ENCODE peak calls at places on chromosomes 12 and 14, in five cellular contexts. C is kidney tubule cell; N is SK-N-DZ; K is activated CD4-positive, alpha-beta T cell treated with anti-CD3 and anti-CD28 coated beads for 24 hours; H is stimulated activated CD4-positive, alpha-beta T cell treated with anti-CD3 and anti-CD28 coated beads, Interleukin-1b, Interleukin-23, amount 100 ng/mL, for 24 hours. E is an unnamed sample.

GRCh38 chr14:29925106-29925722 is 2.4 kb downstream of the PRKD1 start:
- DNase-seq in C (peak), N (no peak), H (no peak), K (no peak), E (peak)

GRCh38 chr12:98418357-98419075 is 96.9 kb upstream of the TMPO start:
- DNase-seq in N (peak), K (no peak), C (peak), H (no peak), E (peak)

GRCh38 chr12:48002773-48003218 is 1.5 kb downstream of the COL2A1 start:
- DNase-seq in C (peak), H (no peak), K (no peak), N (no peak), E (no peak)

GRCh38 chr12:66417217-66417616 is 114.9 kb downstream of the HELB start:
- DNase-seq in K (no peak), N (no peak), C (no peak), H (no peak), E (no peak)

GRCh38 chr12:19189522-19189921 is 60.0 kb downstream of the PLEKHA5 start:
- DNase-seq in C (peak), K (no peak), H (no peak), N (no peak), E (no peak)

GRCh38 chr14:88189040-88189839 is 133.8 kb downstream of the KCNK10 start:
- DNase-seq in K (peak), C (peak), H (peak), N (peak), E (peak)

GRCh38 chr14:20712900-20713299 is 24.3 kb downstream of the ANG start:
- DNase-seq in K (no peak), N (no peak), H (no peak), C (peak), E (no peak)

GRCh38 chr12:98639526-98639925 is 5.1 kb downstream of the IKBIP start:
- DNase-seq in N (no peak), H (no peak), K (no peak), C (no peak), E (no peak)

GRCh38 chr14:54719406-54719805 is 152.5 kb downstream of the SAMD4A start:
- DNase-seq in C (no peak), K (no peak), H (no peak), N (no peak), E (no peak)

GRCh38 chr12:20527396-20528154 is 159.2 kb downstream of the PDE3A start:
- DNase-seq in C (peak), K (no peak), N (no peak), H (no peak), E (peak)

GRCh38 chr12:1797011-1797901 is 23.1 kb upstream of the LRTM2 start:
- DNase-seq in C (no peak), N (no peak), H (peak), K (peak), E (no peak)

GRCh38 chr14:23413681-23414080 is 5.6 kb upstream of the MYH6 start:
- DNase-seq in H (no peak), C (no peak), N (no peak), K (no peak), E (no peak)

GRCh38 chr12:107748472-107748871 is 12.5 kb downstream of the PRDM4 start:
- DNase-seq in C (peak), H (no peak), N (no peak), K (no peak), E (peak)

GRCh38 chr12:76308866-76309265 is 39.3 kb downstream of the BBS10 start:
- DNase-seq in N (no peak), K (no peak), H (no peak), C (peak), E (peak)